ENCODE peak calls at places on chromosomes 1 and 21, in nine cellular contexts. N is A549, H is transverse colon, E is heart right ventricle, W is left ventricle myocardium inferior, X is GM12878, R is neuronal stem cell, D is endothelial cell of umbilical vein, Z is HCT116. Q is an unnamed sample. For H3K4me1, the result is how much of the 10 kb centered on the place peaks cover.

GRCh38 chr1:246329900-246330299 is 177.2 kb downstream of the SMYD3 start:
- DNase-seq in N (no peak), H (no peak), E (no peak), W (no peak), X (peak), R (no peak), D (no peak), Z (no peak), Q (no peak)

GRCh38 chr1:32619701-32620485 is 30.5 kb downstream of the ZBTB8OS start:
- DNase-seq in N (peak), H (no peak), E (no peak), W (no peak), X (peak), R (no peak), D (peak), Z (no peak), Q (no peak)

GRCh38 chr1:244316407-244316806 is 135.3 kb downstream of the ADSS2 start:
- DNase-seq in N (no peak), H (no peak), E (no peak), W (no peak), X (no peak), R (no peak), D (no peak), Z (no peak), Q (no peak)

GRCh38 chr1:196317535-196318522 is 290.4 kb downstream of the KCNT2 start:
- DNase-seq in N (peak), H (no peak), E (no peak), W (no peak), X (no peak), R (peak), D (peak), Z (peak), Q (no peak)

GRCh38 chr1:21911205-21912001 is 25.7 kb downstream of the HSPG2 start:
- DNase-seq in N (no peak), H (no peak), E (peak), W (peak), X (no peak), R (no peak), D (peak), Z (no peak), Q (no peak)

GRCh38 chr1:53188099-53188498 is 8.5 kb upstream of the CPT2 start:
- DNase-seq in N (no peak), H (no peak), E (no peak), W (no peak), X (no peak), R (no peak), D (no peak), Z (no peak), Q (no peak)

GRCh38 chr1:7229696-7230095 is 444.4 kb downstream of the CAMTA1 start:
- DNase-seq in N (no peak), H (no peak), E (no peak), W (no peak), X (no peak), R (no peak), D (no peak), Z (no peak), Q (no peak)

GRCh38 chr1:213678348-213678747 is 309.4 kb upstream of the PROX1 start:
- DNase-seq in N (no peak), H (no peak), E (no peak), W (no peak), X (no peak), R (no peak), D (no peak), Z (no peak), Q (no peak)

GRCh38 chr1:6269997-6270401 is 9.1 kb upstream of the GPR153 start:
- DNase-seq in N (no peak), H (peak), E (no peak), W (no peak), X (no peak), R (no peak), D (no peak), Z (no peak), Q (no peak)

GRCh38 chr1:60978421-60979357 is 103.7 kb upstream of the NFIA start:
- DNase-seq in N (peak), H (peak), E (peak), W (peak), X (peak), R (no peak), D (peak), Z (no peak), Q (no peak)

GRCh38 chr1:177021741-177022140 is 142.8 kb downstream of the ASTN1 start:
- DNase-seq in N (no peak), H (no peak), E (no peak), W (no peak), X (no peak), R (no peak), D (no peak), Z (no peak), Q (no peak)

GRCh38 chr1:225651872-225652725 is 824 bp downstream of the ENAH start:
- DNase-seq in N (peak), H (no peak), E (no peak), W (peak), X (no peak), R (peak), D (no peak), Z (no peak), Q (no peak)

GRCh38 chr1:214857716-214858115 is 224.8 kb upstream of the KCNK2 start:
- DNase-seq in N (no peak), H (no peak), E (no peak), W (no peak), X (no peak), R (no peak), D (no peak), Z (no peak), Q (no peak)

GRCh38 chr1:192489748-192490147 is 85.8 kb upstream of the RGS1 start:
- DNase-seq in N (peak), H (peak), E (no peak), W (peak), X (no peak), R (no peak), D (peak), Z (no peak), Q (no peak)

GRCh38 chr1:229296541-229296941 is 25.6 kb downstream of the RAB4A start:
- DNase-seq in N (no peak), H (no peak), E (no peak), W (peak), X (no peak), R (no peak), D (no peak), Z (no peak), Q (no peak)

GRCh38 chr1:65948609-65949229 is 156.0 kb downstream of the PDE4B start:
- DNase-seq in N (peak), H (peak), E (no peak), W (no peak), X (no peak), R (no peak), D (no peak), Z (peak), Q (no peak)

GRCh38 chr21:18801468-18801867 is 397.9 kb upstream of the TMPRSS15 start:
- DNase-seq in N (peak), H (no peak), E (no peak), W (no peak), X (no peak), R (no peak), D (peak), Z (no peak), Q (no peak)

GRCh38 chr1:162367073-162367472 is 9.6 kb downstream of the SPATA46 start:
- DNase-seq in N (no peak), H (no peak), E (peak), W (no peak), X (no peak), R (no peak), D (no peak), Z (no peak), Q (no peak)

GRCh38 chr21:38284221-38284620 is 27.4 kb downstream of the KCNJ15 start:
- DNase-seq in N (no peak), H (no peak), E (no peak), W (no peak), X (no peak), R (no peak), D (no peak), Z (no peak), Q (no peak)

GRCh38 chr1:39729030-39729429 is 9.7 kb upstream of the PPIE start:
- DNase-seq in N (no peak), H (no peak), E (no peak), W (no peak), X (no peak), R (no peak), D (no peak), Z (no peak), Q (no peak)

GRCh38 chr1:23217421-23218115 is at the start of gene HTR1D:
- DNase-seq in N (no peak), H (peak), E (peak), W (no peak), X (no peak), R (peak), D (no peak), Z (no peak), Q (no peak)

GRCh38 chr1:37919277-37919676 is 27.6 kb downstream of the INPP5B start:
- DNase-seq in N (peak), H (no peak), E (no peak), W (no peak), X (no peak), R (no peak), D (no peak), Z (peak), Q (no peak)

GRCh38 chr1:37925316-37925715 is 21.5 kb downstream of the INPP5B start:
- DNase-seq in N (no peak), H (no peak), E (no peak), W (no peak), X (no peak), R (no peak), D (no peak), Z (no peak), Q (no peak)

GRCh38 chr1:37926061-37926924 is 20.6 kb downstream of the INPP5B start:
- DNase-seq in N (no peak), H (no peak), E (no peak), W (no peak), X (peak), R (no peak), D (no peak), Z (no peak), Q (peak)

GRCh38 chr1:37923551-37923889 is 23.3 kb downstream of the INPP5B start:
- DNase-seq in N (no peak), H (no peak), E (no peak), W (no peak), X (no peak), R (no peak), D (no peak), Z (no peak), Q (no peak)

GRCh38 chr1:37922767-37923550 is 23.9 kb downstream of the INPP5B start:
- DNase-seq in N (no peak), H (no peak), E (no peak), W (no peak), X (peak), R (no peak), D (no peak), Z (no peak), Q (no peak)
- H3K4me1 ChIP-seq in N (under half), H (under half), E (under half), W (half or more), X (under half), R (under half), D (under half), Z (under half), Q (under half)

GRCh38 chr1:19799877-19800804 is at the start of gene TMCO4:
- DNase-seq in N (peak), H (peak), E (peak), W (peak), X (no peak), R (no peak), D (peak), Z (no peak), Q (peak)

GRCh38 chr1:19802269-19802668 is 2.6 kb upstream of the TMCO4 start:
- DNase-seq in N (no peak), H (no peak), E (no peak), W (no peak), X (no peak), R (no peak), D (no peak), Z (no peak), Q (no peak)

GRCh38 chr1:19809044-19809750 is 5.9 kb downstream of the RNF186 start:
- DNase-seq in N (no peak), H (peak), E (no peak), W (no peak), X (no peak), R (no peak), D (no peak), Z (no peak), Q (no peak)

GRCh38 chr1:19808351-19808750 is 6.7 kb downstream of the RNF186 start:
- DNase-seq in N (no peak), H (no peak), E (no peak), W (no peak), X (no peak), R (no peak), D (no peak), Z (no peak), Q (no peak)

DNA sequence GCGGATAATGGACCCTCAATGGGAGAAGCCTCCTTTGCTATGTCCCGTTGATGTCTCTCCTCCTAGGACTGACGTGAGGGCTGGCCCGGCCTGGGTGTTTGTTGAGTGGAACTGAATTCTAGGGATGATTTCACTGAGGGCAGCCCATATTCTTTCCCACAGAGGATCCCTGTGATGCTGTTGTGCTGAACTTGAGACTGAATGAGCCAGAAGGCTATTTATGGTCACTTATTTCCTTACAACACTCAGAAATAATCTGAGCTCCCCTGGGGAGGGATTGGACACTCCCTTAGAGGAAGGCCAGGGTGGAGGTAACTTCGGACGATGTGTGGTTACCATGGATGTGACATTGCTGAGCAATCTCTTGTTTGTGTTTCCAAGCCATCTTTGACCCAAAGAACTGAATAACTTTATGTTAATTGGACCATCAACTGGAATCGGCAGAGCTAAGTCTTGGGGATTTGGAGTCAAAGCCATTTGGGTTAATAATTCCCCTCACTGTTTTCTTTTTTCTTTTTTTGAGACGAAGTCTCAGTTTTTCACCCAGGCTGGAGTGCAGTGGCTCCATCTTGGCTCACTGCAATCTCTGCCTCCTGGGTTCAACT is 5.2 kb upstream of the TMCO4 start:
- DNase-seq in N (peak), H (no peak), E (no peak), W (no peak), X (no peak), R (no peak), D (no peak), Z (no peak), Q (no peak)
- H3K27ac ChIP-seq in N (no peak), H (no peak), E (no peak), W (no peak), X (no peak), R (no peak), D (no peak), Z (no peak), Q (no peak)

DNA sequence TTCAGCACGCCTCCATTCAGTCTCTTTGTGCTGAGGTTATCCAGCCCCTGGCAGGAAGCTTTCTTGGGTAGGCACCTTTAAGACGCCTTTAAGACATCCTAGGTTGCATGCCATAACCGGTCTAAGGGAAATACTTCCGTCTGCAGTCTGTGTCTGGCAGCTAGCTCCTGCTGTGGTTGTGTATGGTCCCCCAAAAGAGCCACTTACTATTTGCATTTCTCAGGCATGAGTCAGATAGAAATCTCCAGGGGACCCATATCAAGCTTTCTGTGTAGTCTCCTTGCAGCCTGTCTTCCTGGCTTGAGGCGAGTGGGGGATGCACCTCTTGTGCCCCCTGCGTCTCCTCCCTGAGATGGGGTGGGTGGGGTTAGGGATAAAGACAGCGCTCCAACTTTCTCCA is 10.0 kb upstream of the RYR2 start:
- DNase-seq in N (peak), H (no peak), E (no peak), W (no peak), X (peak), R (no peak), D (no peak), Z (no peak), Q (no peak)
- H3K4me1 ChIP-seq in N (under half), H (under half), E (under half), W (half or more), X (under half), R (under half), D (under half), Z (under half), Q (under half)

DNA sequence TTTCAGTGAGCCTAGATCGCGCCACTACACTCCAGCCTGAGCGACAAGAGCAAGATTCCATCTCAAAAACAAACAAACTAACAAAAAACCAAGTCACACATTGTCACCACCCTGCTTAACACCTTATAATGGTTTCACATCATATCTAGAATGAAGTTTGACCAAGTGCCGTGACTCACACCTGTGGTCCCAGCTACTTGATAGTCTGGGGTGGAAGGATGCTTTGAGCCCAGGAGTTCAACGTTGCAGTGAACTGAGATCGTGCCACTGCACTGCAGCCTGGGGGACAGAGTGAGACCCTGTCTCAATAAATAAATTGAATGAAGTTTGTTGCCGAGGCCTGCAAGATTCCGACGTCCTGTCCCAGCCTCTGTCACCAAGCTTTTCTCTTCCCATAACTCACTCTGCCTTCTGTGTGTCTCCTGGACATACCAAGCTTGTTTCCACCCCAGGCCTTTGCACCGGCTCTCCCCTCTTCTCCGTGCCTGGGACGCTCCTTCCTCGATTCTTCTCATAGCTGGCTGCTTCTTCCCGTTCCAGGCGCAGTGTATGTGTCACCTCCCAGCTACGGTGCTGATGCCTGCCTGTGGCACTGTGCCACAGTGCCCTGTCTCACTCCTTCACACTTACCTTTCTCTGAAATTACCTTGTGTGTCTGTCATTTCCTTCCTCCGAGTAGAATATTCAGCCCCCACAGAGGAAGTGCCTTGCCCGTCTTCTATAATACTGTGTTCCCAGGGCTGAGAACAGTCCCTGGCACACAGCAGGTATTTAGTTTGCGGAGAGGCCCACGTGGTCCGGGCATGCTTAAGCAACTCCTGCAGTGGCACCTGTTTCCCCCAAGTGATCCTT is 3.8 kb upstream of the SELENON start:
- DNase-seq in N (no peak), H (no peak), E (no peak), W (no peak), X (no peak), R (no peak), D (no peak), Z (no peak), Q (peak)
- H3K27ac ChIP-seq in N (no peak), H (no peak), E (peak), W (peak), X (no peak), R (no peak), D (no peak), Z (no peak), Q (peak)

DNA sequence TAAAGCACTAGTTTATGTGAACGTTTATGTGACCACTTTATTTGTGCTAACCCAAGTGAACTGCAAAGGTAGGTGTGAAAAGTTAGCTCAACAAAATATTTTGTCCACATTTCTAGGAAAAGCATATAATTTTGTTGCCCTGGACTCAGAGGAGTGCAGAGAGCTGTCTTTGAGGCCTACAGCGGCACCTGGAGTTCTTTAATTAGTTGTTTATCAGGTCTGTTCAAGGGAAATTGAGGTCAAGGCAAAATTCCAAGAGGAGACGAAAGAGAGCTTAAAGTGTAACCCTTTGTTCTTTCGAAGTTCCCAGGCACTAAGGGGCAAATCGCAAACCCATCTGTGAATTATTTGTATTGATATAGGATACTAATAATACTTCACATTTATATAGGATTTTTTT is 1.4 kb downstream of the GIPC2 start:
- DNase-seq in N (no peak), H (no peak), E (no peak), W (no peak), X (no peak), R (no peak), D (peak), Z (no peak), Q (no peak)
- H3K4me1 ChIP-seq in N (under half), H (under half), E (half or more), W (half or more), X (under half), R (under half), D (under half), Z (under half), Q (under half)

GRCh38 chr1:169130683-169131082 is 24.2 kb downstream of the ATP1B1 start:
- DNase-seq in N (no peak), H (no peak), E (no peak), W (no peak), X (no peak), R (no peak), D (no peak), Z (no peak), Q (no peak)

GRCh38 chr1:169126335-169126734 is 19.8 kb downstream of the ATP1B1 start:
- DNase-seq in N (no peak), H (no peak), E (no peak), W (no peak), X (no peak), R (no peak), D (no peak), Z (no peak), Q (no peak)

GRCh38 chr1:169127305-169127704 is 20.8 kb downstream of the ATP1B1 start:
- DNase-seq in N (no peak), H (no peak), E (no peak), W (no peak), X (no peak), R (no peak), D (no peak), Z (no peak), Q (no peak)

GRCh38 chr1:169129109-169129789 is 22.8 kb downstream of the ATP1B1 start:
- DNase-seq in N (no peak), H (no peak), E (no peak), W (no peak), X (no peak), R (no peak), D (peak), Z (no peak), Q (no peak)

GRCh38 chr1:169128565-169128964 is 22.1 kb downstream of the ATP1B1 start:
- DNase-seq in N (no peak), H (no peak), E (no peak), W (no peak), X (no peak), R (no peak), D (no peak), Z (no peak), Q (no peak)
- H3K27ac ChIP-seq in N (no peak), H (no peak), E (no peak), W (no peak), X (no peak), R (no peak), D (no peak), Z (no peak), Q (no peak)

GRCh38 chr1:100483230-100483629 is 54.7 kb upstream of the GPR88 start:
- DNase-seq in N (no peak), H (no peak), E (no peak), W (no peak), X (no peak), R (no peak), D (no peak), Z (no peak), Q (no peak)
- H3K4me1 ChIP-seq in N (under half), H (under half), E (under half), W (under half), X (under half), R (under half), D (under half), Z (under half), Q (under half)

DNA sequence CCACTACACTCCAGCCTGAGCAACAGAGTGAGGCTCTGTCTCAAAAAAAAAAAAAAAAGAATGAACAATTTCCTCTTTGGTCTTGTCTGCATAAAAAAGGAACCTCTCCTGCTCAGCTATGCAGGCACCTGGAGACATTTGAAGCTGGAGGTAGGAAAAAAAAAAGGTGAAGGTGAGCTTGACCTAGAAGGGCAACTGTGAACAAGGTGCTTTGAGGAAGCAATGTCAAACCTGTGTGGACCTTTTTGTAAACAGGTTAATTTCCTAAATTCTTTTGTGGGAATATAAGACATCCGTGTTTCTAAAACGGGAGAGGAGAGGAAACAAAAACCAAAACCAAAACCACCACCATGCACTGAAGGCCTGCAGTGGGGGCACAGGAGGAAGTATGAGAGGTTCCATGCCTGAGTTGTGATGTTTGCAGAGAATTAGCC is 77.5 kb downstream of the SLC45A1 start:
- DNase-seq in N (no peak), H (no peak), E (no peak), W (no peak), X (peak), R (no peak), D (no peak), Z (no peak), Q (no peak)
- H3K27ac ChIP-seq in N (peak), H (peak), E (peak), W (peak), X (peak), R (peak), D (peak), Z (no peak), Q (peak)